ENCODE peak calls at places on chromosomes 3 and 15, in nine cellular contexts. I is NCI-H1436; N is SHP77; P is activated effector memory CD4-positive, alpha-beta T cell treated with Interleukin-2 at 50 U/mL for 16 hours; Z is choroid plexus epithelial cell; G is colonic mucosa; R is stimulated activated naive CD8-positive, alpha-beta T cell treated with anti-CD3 and anti-CD28 coated beads, Interleukin-15, Interleukin-2, amounts not matched to agents 100 U/mL and 50 U/mL, for 24 hours; E is uterus; T is NCI-H446. X is an unnamed sample.

GRCh38 chr15:37375529-37375928 is 275.2 kb upstream of the MEIS2 start:
- DNase-seq in I (no peak), Z (no peak), R (no peak), P (no peak), G (no peak), E (no peak), N (no peak), T (no peak), X (no peak)

GRCh38 chr15:80570553-80570952 is 124.6 kb upstream of the ABHD17C start:
- DNase-seq in R (no peak), E (no peak), G (no peak), T (no peak), Z (no peak), P (no peak), N (no peak), I (no peak), X (no peak)

GRCh38 chr3:32175607-32176197 is 62.8 kb upstream of the CMTM8 start:
- DNase-seq in P (peak), Z (peak), I (peak), R (peak), T (peak), G (peak), N (peak), E (no peak), X (no peak)

GRCh38 chr15:69078638-69079037 is 64.1 kb downstream of the NOX5 start:
- DNase-seq in I (no peak), P (no peak), G (no peak), N (no peak), T (no peak), Z (no peak), E (no peak), R (no peak), X (no peak)

GRCh38 chr3:76308541-76308940 is 523.2 kb upstream of the ZNF717 start:
- DNase-seq in G (no peak), Z (peak), I (no peak), R (no peak), P (no peak), T (no peak), E (no peak), N (no peak), X (no peak)

GRCh38 chr3:52134761-52135160 is 19.5 kb downstream of the POC1A start:
- DNase-seq in R (no peak), E (no peak), I (no peak), T (no peak), G (no peak), N (no peak), Z (no peak), P (no peak), X (no peak)

GRCh38 chr15:63210151-63211051 is 21.0 kb downstream of the RAB8B start:
- DNase-seq in G (no peak), N (no peak), Z (no peak), R (no peak), E (no peak), T (no peak), P (no peak), I (no peak), X (no peak)

GRCh38 chr3:161371441-161372320 is at the start of gene SPTSSB:
- DNase-seq in Z (peak), E (no peak), T (no peak), G (peak), N (peak), P (peak), I (peak), R (peak), X (no peak)

GRCh38 chr3:60839242-60839641 is 412.0 kb downstream of the FHIT start:
- DNase-seq in I (no peak), P (no peak), T (no peak), G (no peak), R (no peak), E (no peak), N (peak), Z (peak), X (no peak)

GRCh38 chr15:42131826-42132806 is 24.3 kb downstream of the PLA2G4F start:
- DNase-seq in G (peak), R (no peak), P (no peak), I (peak), T (no peak), E (no peak), Z (peak), N (peak), X (no peak)

GRCh38 chr15:77798847-77799246 is 166.1 kb upstream of the LINGO1 start:
- DNase-seq in N (no peak), I (no peak), T (no peak), Z (no peak), G (no peak), R (no peak), E (no peak), P (no peak), X (no peak)

GRCh38 chr3:46930176-46930944 is 46.2 kb downstream of the CCDC12 start:
- DNase-seq in E (no peak), Z (no peak), T (no peak), N (no peak), G (no peak), P (no peak), R (no peak), I (no peak), X (no peak)

GRCh38 chr3:54173371-54173770 is 51.0 kb downstream of the CACNA2D3 start:
- DNase-seq in Z (no peak), T (no peak), G (no peak), P (no peak), I (no peak), N (no peak), E (no peak), R (no peak), X (no peak)

GRCh38 chr3:66144792-66145733 is 75.7 kb upstream of the SLC25A26 start:
- DNase-seq in R (no peak), Z (peak), N (no peak), T (no peak), E (no peak), G (no peak), P (no peak), I (no peak), X (no peak)

GRCh38 chr15:57720861-57721260 is 14.3 kb downstream of the POLR2M start:
- DNase-seq in N (no peak), I (no peak), R (no peak), T (no peak), Z (peak), G (no peak), P (no peak), E (peak), X (no peak)

GRCh38 chr3:94524102-94524922 is 461.5 kb downstream of the NSUN3 start:
- DNase-seq in E (no peak), T (no peak), N (no peak), G (no peak), P (no peak), I (no peak), Z (no peak), R (no peak), X (no peak)

GRCh38 chr15:62362144-62362543 is 197.1 kb upstream of the C2CD4B start:
- DNase-seq in N (no peak), Z (no peak), E (no peak), T (no peak), G (no peak), R (no peak), P (no peak), I (no peak), X (no peak)

GRCh38 chr3:48088056-48088748 is 72.0 kb upstream of the MAP4 start:
- DNase-seq in E (peak), I (no peak), G (peak), R (no peak), P (no peak), Z (no peak), N (peak), T (no peak), X (no peak)

GRCh38 chr15:64379216-64379960 is 1.9 kb downstream of the PCLAF start:
- DNase-seq in T (peak), G (no peak), R (no peak), E (no peak), P (no peak), N (no peak), I (no peak), Z (no peak), X (no peak)

GRCh38 chr15:101272584-101272983 is 4.7 kb downstream of the SELENOS start:
- DNase-seq in N (no peak), G (no peak), T (no peak), Z (no peak), E (no peak), I (no peak), R (no peak), P (no peak), X (no peak)

GRCh38 chr3:29693863-29694262 is 413.0 kb downstream of the RBMS3 start:
- DNase-seq in R (no peak), N (no peak), Z (peak), G (no peak), I (no peak), T (no peak), P (no peak), E (no peak), X (no peak)

GRCh38 chr3:186643493-186643892 is 3.3 kb downstream of the FETUB start:
- DNase-seq in I (no peak), T (no peak), N (no peak), Z (no peak), P (no peak), G (no peak), E (no peak), R (no peak), X (no peak)

GRCh38 chr15:38129531-38130199 is 123.0 kb upstream of the SPRED1 start:
- DNase-seq in P (no peak), G (peak), I (no peak), E (peak), R (peak), Z (peak), N (no peak), T (no peak), X (peak)

GRCh38 chr3:146421814-146422748 is 47.3 kb downstream of the PLSCR2 start:
- DNase-seq in P (no peak), R (no peak), N (no peak), T (no peak), E (no peak), G (no peak), I (no peak), Z (peak), X (no peak)

GRCh38 chr15:41096178-41096577 is 19.9 kb downstream of the INO80 start:
- DNase-seq in P (no peak), Z (no peak), G (no peak), R (no peak), N (no peak), T (no peak), I (no peak), E (no peak), X (no peak)

GRCh38 chr15:101309436-101310162 is 14.6 kb upstream of the SNRPA1 start:
- DNase-seq in I (no peak), P (no peak), Z (no peak), E (peak), G (no peak), R (no peak), T (no peak), N (no peak), X (no peak)

GRCh38 chr3:13528217-13528801 is 20.6 kb upstream of the FBLN2 start:
- DNase-seq in I (no peak), N (peak), G (no peak), P (no peak), R (no peak), E (no peak), T (no peak), Z (peak), X (no peak)

GRCh38 chr3:81437683-81438082 is 323.8 kb downstream of the GBE1 start:
- DNase-seq in T (no peak), P (no peak), E (no peak), Z (no peak), I (no peak), R (no peak), N (no peak), G (no peak), X (no peak)

GRCh38 chr3:54565956-54566355 is 361.9 kb downstream of the LRTM1 start:
- DNase-seq in P (no peak), R (no peak), N (no peak), E (no peak), G (no peak), T (no peak), I (no peak), Z (no peak), X (no peak)

GRCh38 chr3:13026534-13026933 is 46.7 kb downstream of the IQSEC1 start:
- DNase-seq in N (no peak), R (no peak), G (no peak), T (no peak), Z (no peak), I (no peak), P (no peak), E (no peak), X (no peak)

GRCh38 chr3:45120615-45121158 is 25.5 kb downstream of the CDCP1 start:
- DNase-seq in I (no peak), N (no peak), T (no peak), Z (no peak), G (no peak), R (no peak), P (no peak), E (no peak), X (no peak)

GRCh38 chr3:48678056-48678455 is 7.7 kb downstream of the NCKIPSD start:
- DNase-seq in P (no peak), N (no peak), I (no peak), R (no peak), E (no peak), Z (no peak), G (no peak), T (no peak), X (no peak)

GRCh38 chr15:40092416-40093223 is 16.1 kb downstream of the BMF start:
- DNase-seq in G (peak), R (no peak), N (peak), E (peak), I (peak), Z (peak), P (no peak), T (peak), X (no peak)

GRCh38 chr3:14725564-14726420 is 50.9 kb downstream of the C3orf20 start:
- DNase-seq in Z (peak), I (no peak), P (no peak), E (peak), R (no peak), N (no peak), G (peak), T (no peak), X (no peak)